ENCODE peak calls at places on chromosome 14, in ten cellular contexts. V is GM19239; N is neural progenitor cell; K is NCI-H1092 treated with DMSO at 0.1 percent for 48 hours; O is nephron progenitor cell; A is stimulated activated CD4-positive, alpha-beta T cell treated with anti-CD3 and anti-CD28 coated beads, TNF-alpha, amount 100 ng/mL, for 4 hours; S is GM12891; Q is brain pericyte; F is caudate nucleus; Y is NCI-H1436 treated with DMSO at 0.1 percent for 48 hours. E is an unnamed sample.
A peak's percentile ranks its signal among the peaks of the same experiment; 100 is the strongest.

GRCh38 chr14:51093371-51094281 is 1.3 kb downstream of the TRIM9 start:
- DNase-seq in A (peak; percentile 10), S (peak; percentile 36), K (peak; percentile 83), O (peak; percentile 57), V (peak; percentile 13), Q (no peak), Y (no peak), N (peak; percentile 75), F (peak; percentile 80), E (peak; percentile 97)

GRCh38 chr14:37864861-37865718 is 269.7 kb downstream of the TTC6 start:
- DNase-seq in O (no peak), S (no peak), Y (no peak), F (no peak), A (no peak), V (no peak), N (no peak), Q (no peak), K (no peak), E (peak; percentile 93)

GRCh38 chr14:74965770-74966153 is 10.4 kb upstream of the PGF start:
- DNase-seq in F (no peak), N (no peak), V (no peak), O (no peak), S (no peak), A (no peak), Q (no peak), Y (no peak), K (no peak), E (no peak)

GRCh38 chr14:21475767-21476525 is 813 bp downstream of the RAB2B start:
- DNase-seq in F (no peak), Y (no peak), Q (no peak), V (no peak), A (no peak), S (no peak), K (peak; percentile 57), N (no peak), O (no peak), E (no peak)

GRCh38 chr14:62914025-62914424 is 131.2 kb downstream of the KCNH5 start:
- DNase-seq in A (no peak), V (no peak), S (no peak), K (no peak), Q (no peak), O (no peak), N (no peak), F (no peak), Y (no peak), E (no peak)

GRCh38 chr14:88069677-88070076 is 64.7 kb downstream of the GPR65 start:
- DNase-seq in O (no peak), F (no peak), Y (no peak), A (no peak), V (no peak), Q (no peak), S (no peak), N (no peak), K (no peak), E (no peak)

GRCh38 chr14:55136868-55137785 is 8.1 kb downstream of the LGALS3 start:
- DNase-seq in K (no peak), Q (peak; percentile 86), S (no peak), N (no peak), F (no peak), O (no peak), A (no peak), V (no peak), Y (no peak), E (no peak)

GRCh38 chr14:93936245-93936644 is 9.1 kb downstream of the FAM181A start:
- DNase-seq in N (peak; percentile 83), A (no peak), V (peak; percentile 44), Y (no peak), F (no peak), K (no peak), O (no peak), S (no peak), Q (no peak), E (peak; percentile 76)

GRCh38 chr14:104891664-104892500 is 26.8 kb downstream of the CEP170B start:
- DNase-seq in Y (no peak), A (no peak), K (no peak), Q (no peak), V (no peak), N (no peak), F (no peak), O (no peak), S (no peak), E (no peak)

GRCh38 chr14:89861630-89862029 is 92.9 kb downstream of the EFCAB11 start:
- DNase-seq in O (no peak), F (no peak), A (no peak), Y (no peak), N (no peak), S (no peak), V (no peak), Q (no peak), K (no peak), E (no peak)

GRCh38 chr14:20630340-20631022 is 11.0 kb downstream of the OR6S1 start:
- DNase-seq in Q (no peak), F (no peak), Y (no peak), O (peak; percentile 46), V (no peak), S (no peak), K (no peak), A (no peak), N (peak; percentile 60), E (peak; percentile 70)

GRCh38 chr14:67602995-67603545 is 3.0 kb upstream of the PIGH start:
- DNase-seq in Q (no peak), V (no peak), K (no peak), Y (no peak), N (no peak), S (no peak), F (no peak), O (peak; percentile 14), A (no peak), E (no peak)

GRCh38 chr14:78164226-78164853 is 5.8 kb upstream of the NRXN3 start:
- DNase-seq in F (no peak), V (peak; percentile 9), Q (no peak), S (peak; percentile 25), O (peak; percentile 65), N (peak; percentile 75), A (no peak), K (peak; percentile 57), Y (peak; percentile 16), E (peak; percentile 83)

GRCh38 chr14:57038689-57039088 is 228.4 kb upstream of the OTX2 start:
- DNase-seq in Q (no peak), S (no peak), O (no peak), N (no peak), Y (no peak), A (no peak), F (no peak), K (no peak), V (no peak), E (no peak)

GRCh38 chr14:58574623-58575022 is 63.1 kb upstream of the DACT1 start:
- DNase-seq in Y (no peak), Q (no peak), A (no peak), V (no peak), F (no peak), S (no peak), N (no peak), O (no peak), K (no peak), E (peak; percentile 16)

GRCh38 chr14:100872641-100873071 is 30.9 kb downstream of the RTL1 start:
- DNase-seq in V (no peak), Q (no peak), O (no peak), S (no peak), Y (no peak), A (no peak), F (no peak), N (no peak), K (no peak), E (no peak)

GRCh38 chr14:40368314-40368713 is 936.1 kb upstream of the FBXO33 start:
- DNase-seq in K (peak; percentile 62), F (no peak), A (no peak), Q (no peak), S (no peak), Y (no peak), V (no peak), O (no peak), N (no peak), E (peak; percentile 80)

GRCh38 chr14:83712730-83713129 is 1817.2 kb upstream of the FLRT2 start:
- DNase-seq in Y (no peak), A (no peak), Q (peak; percentile 8), S (no peak), F (no peak), O (no peak), K (no peak), N (no peak), V (no peak), E (no peak)

GRCh38 chr14:105746124-105746514 is 219.7 kb downstream of the TMEM121 start:
- DNase-seq in K (no peak), O (no peak), S (no peak), N (no peak), A (no peak), F (no peak), V (no peak), Y (no peak), Q (no peak), E (no peak)

GRCh38 chr14:50846171-50846880 is 15.4 kb upstream of the NIN start:
- DNase-seq in V (no peak), F (no peak), S (no peak), O (no peak), A (no peak), N (no peak), Y (no peak), Q (no peak), K (no peak), E (no peak)

GRCh38 chr14:95157987-95158712 is 821 bp upstream of the DICER1 start:
- DNase-seq in Q (no peak), K (no peak), N (no peak), F (no peak), Y (no peak), O (no peak), A (no peak), V (peak; percentile 39), S (peak; percentile 32), E (peak; percentile 26)

GRCh38 chr14:91885113-91885712 is 17.9 kb upstream of the TC2N start:
- DNase-seq in K (no peak), O (no peak), A (no peak), Y (no peak), S (no peak), V (no peak), N (no peak), Q (no peak), F (no peak), E (no peak)

GRCh38 chr14:81102217-81102616 is 118.5 kb downstream of the GTF2A1 start:
- DNase-seq in F (no peak), Q (no peak), O (no peak), Y (no peak), S (no peak), K (no peak), N (no peak), V (no peak), A (no peak), E (no peak)

GRCh38 chr14:54713364-54713763 is 146.4 kb downstream of the SAMD4A start:
- DNase-seq in V (no peak), Q (no peak), N (no peak), O (no peak), A (no peak), S (no peak), Y (no peak), K (no peak), F (no peak), E (no peak)

GRCh38 chr14:94970937-94971730 is 186.2 kb downstream of the DICER1 start:
- DNase-seq in V (no peak), S (no peak), A (no peak), K (no peak), N (no peak), F (no peak), Y (no peak), Q (no peak), O (no peak), E (no peak)